ENCODE peak calls at places on chromosome 6, in eight cellular contexts. One of them, this sample, is unnamed.

GRCh38 chr6:142152731-142153130 is 5.7 kb downstream of the VTA1 start:
- DNase-seq in activated effector memory CD4-positive, alpha-beta T cell treated with anti-CD3 and anti-CD28 coated beads, Interleukin-2, amount 50 U/mL, for 16 hours: no peak
- DNase-seq in NCI-H460: no peak
- DNase-seq in SJCRH30: no peak
- DNase-seq in bronchial epithelial cell: peak
- DNase-seq in activated gamma-delta T cell treated with Interleukin-2 at 50 U/mL for 16 hours: no peak
- DNase-seq in NCI-H1105: no peak
- DNase-seq in AG20443: peak
- DNase-seq in this sample: no peak

GRCh38 chr6:43242908-43243648 is at the start of gene TTBK1:
- DNase-seq in NCI-H1105: peak
- DNase-seq in SJCRH30: no peak
- DNase-seq in activated gamma-delta T cell treated with Interleukin-2 at 50 U/mL for 16 hours: no peak
- DNase-seq in activated effector memory CD4-positive, alpha-beta T cell treated with anti-CD3 and anti-CD28 coated beads, Interleukin-2, amount 50 U/mL, for 16 hours: peak
- DNase-seq in AG20443: no peak
- DNase-seq in NCI-H460: no peak
- DNase-seq in bronchial epithelial cell: no peak
- DNase-seq in this sample: no peak

GRCh38 chr6:137878810-137879285 is 11.8 kb downstream of the TNFAIP3 start:
- DNase-seq in activated gamma-delta T cell treated with Interleukin-2 at 50 U/mL for 16 hours: no peak
- DNase-seq in NCI-H460: no peak
- DNase-seq in SJCRH30: no peak
- DNase-seq in bronchial epithelial cell: no peak
- DNase-seq in AG20443: peak
- DNase-seq in activated effector memory CD4-positive, alpha-beta T cell treated with anti-CD3 and anti-CD28 coated beads, Interleukin-2, amount 50 U/mL, for 16 hours: peak
- DNase-seq in NCI-H1105: no peak
- DNase-seq in this sample: no peak

GRCh38 chr6:16249971-16250370 is 11.6 kb downstream of the GMPR start:
- DNase-seq in NCI-H1105: peak
- DNase-seq in bronchial epithelial cell: no peak
- DNase-seq in NCI-H460: no peak
- DNase-seq in activated gamma-delta T cell treated with Interleukin-2 at 50 U/mL for 16 hours: no peak
- DNase-seq in AG20443: no peak
- DNase-seq in SJCRH30: peak
- DNase-seq in activated effector memory CD4-positive, alpha-beta T cell treated with anti-CD3 and anti-CD28 coated beads, Interleukin-2, amount 50 U/mL, for 16 hours: no peak
- DNase-seq in this sample: peak

GRCh38 chr6:170449231-170449630 is 103.9 kb downstream of the PSMB1 start:
- DNase-seq in activated effector memory CD4-positive, alpha-beta T cell treated with anti-CD3 and anti-CD28 coated beads, Interleukin-2, amount 50 U/mL, for 16 hours: no peak
- DNase-seq in activated gamma-delta T cell treated with Interleukin-2 at 50 U/mL for 16 hours: no peak
- DNase-seq in NCI-H460: no peak
- DNase-seq in AG20443: no peak
- DNase-seq in bronchial epithelial cell: no peak
- DNase-seq in SJCRH30: no peak
- DNase-seq in NCI-H1105: no peak
- DNase-seq in this sample: no peak

GRCh38 chr6:111843347-111844147 is 29.7 kb downstream of the FYN start:
- DNase-seq in AG20443: no peak
- DNase-seq in activated gamma-delta T cell treated with Interleukin-2 at 50 U/mL for 16 hours: peak
- DNase-seq in NCI-H460: no peak
- DNase-seq in activated effector memory CD4-positive, alpha-beta T cell treated with anti-CD3 and anti-CD28 coated beads, Interleukin-2, amount 50 U/mL, for 16 hours: peak
- DNase-seq in NCI-H1105: no peak
- DNase-seq in SJCRH30: peak
- DNase-seq in bronchial epithelial cell: no peak
- DNase-seq in this sample: no peak

GRCh38 chr6:111482236-111482958 is 621 bp downstream of the REV3L start:
- DNase-seq in activated gamma-delta T cell treated with Interleukin-2 at 50 U/mL for 16 hours: peak
- DNase-seq in NCI-H1105: no peak
- DNase-seq in NCI-H460: no peak
- DNase-seq in activated effector memory CD4-positive, alpha-beta T cell treated with anti-CD3 and anti-CD28 coated beads, Interleukin-2, amount 50 U/mL, for 16 hours: peak
- DNase-seq in bronchial epithelial cell: no peak
- DNase-seq in SJCRH30: peak
- DNase-seq in AG20443: peak
- DNase-seq in this sample: no peak

GRCh38 chr6:30826961-30827342 is 57.4 kb upstream of the DDR1 start:
- DNase-seq in activated gamma-delta T cell treated with Interleukin-2 at 50 U/mL for 16 hours: no peak
- DNase-seq in NCI-H1105: no peak
- DNase-seq in SJCRH30: peak
- DNase-seq in AG20443: no peak
- DNase-seq in bronchial epithelial cell: peak
- DNase-seq in NCI-H460: no peak
- DNase-seq in activated effector memory CD4-positive, alpha-beta T cell treated with anti-CD3 and anti-CD28 coated beads, Interleukin-2, amount 50 U/mL, for 16 hours: peak
- DNase-seq in this sample: no peak

GRCh38 chr6:121755500-121755899 is 320.1 kb downstream of the GJA1 start:
- DNase-seq in activated effector memory CD4-positive, alpha-beta T cell treated with anti-CD3 and anti-CD28 coated beads, Interleukin-2, amount 50 U/mL, for 16 hours: no peak
- DNase-seq in activated gamma-delta T cell treated with Interleukin-2 at 50 U/mL for 16 hours: no peak
- DNase-seq in SJCRH30: no peak
- DNase-seq in AG20443: no peak
- DNase-seq in NCI-H460: no peak
- DNase-seq in bronchial epithelial cell: peak
- DNase-seq in NCI-H1105: no peak
- DNase-seq in this sample: no peak

GRCh38 chr6:56370591-56371198 is 123.3 kb upstream of the COL21A1 start:
- DNase-seq in bronchial epithelial cell: peak
- DNase-seq in SJCRH30: peak
- DNase-seq in AG20443: peak
- DNase-seq in activated gamma-delta T cell treated with Interleukin-2 at 50 U/mL for 16 hours: no peak
- DNase-seq in activated effector memory CD4-positive, alpha-beta T cell treated with anti-CD3 and anti-CD28 coated beads, Interleukin-2, amount 50 U/mL, for 16 hours: no peak
- DNase-seq in NCI-H1105: peak
- DNase-seq in NCI-H460: no peak
- DNase-seq in this sample: no peak

GRCh38 chr6:108560463-108561308 is at the start of gene FOXO3:
- DNase-seq in NCI-H1105: peak
- DNase-seq in AG20443: peak
- DNase-seq in SJCRH30: peak
- DNase-seq in NCI-H460: peak
- DNase-seq in bronchial epithelial cell: peak
- DNase-seq in activated gamma-delta T cell treated with Interleukin-2 at 50 U/mL for 16 hours: peak
- DNase-seq in activated effector memory CD4-positive, alpha-beta T cell treated with anti-CD3 and anti-CD28 coated beads, Interleukin-2, amount 50 U/mL, for 16 hours: peak
- DNase-seq in this sample: peak

GRCh38 chr6:158270389-158271127 is 41.7 kb upstream of the TULP4 start:
- DNase-seq in NCI-H460: no peak
- DNase-seq in activated gamma-delta T cell treated with Interleukin-2 at 50 U/mL for 16 hours: no peak
- DNase-seq in activated effector memory CD4-positive, alpha-beta T cell treated with anti-CD3 and anti-CD28 coated beads, Interleukin-2, amount 50 U/mL, for 16 hours: no peak
- DNase-seq in SJCRH30: no peak
- DNase-seq in AG20443: no peak
- DNase-seq in bronchial epithelial cell: no peak
- DNase-seq in NCI-H1105: no peak
- DNase-seq in this sample: no peak

GRCh38 chr6:92281571-92282076 is 1137.7 kb downstream of the EPHA7 start:
- DNase-seq in NCI-H1105: no peak
- DNase-seq in activated effector memory CD4-positive, alpha-beta T cell treated with anti-CD3 and anti-CD28 coated beads, Interleukin-2, amount 50 U/mL, for 16 hours: no peak
- DNase-seq in bronchial epithelial cell: no peak
- DNase-seq in SJCRH30: peak
- DNase-seq in AG20443: no peak
- DNase-seq in NCI-H460: no peak
- DNase-seq in activated gamma-delta T cell treated with Interleukin-2 at 50 U/mL for 16 hours: no peak
- DNase-seq in this sample: no peak